ENCODE peak calls at places on chromosome 14, in four cellular contexts. Z, O, E and D are unnamed samples.
A peak's percentile ranks its signal among the peaks of the same experiment; 100 is the strongest.

GRCh38 chr14:49512571-49512970 is 73.6 kb downstream of the RPS29 start:
- DNase-seq in E (no peak), Z (no peak), O (no peak), D (no peak)

GRCh38 chr14:96119947-96120346 is 80.8 kb downstream of the C14orf132 start:
- DNase-seq in O (no peak), Z (no peak), E (no peak), D (no peak)

GRCh38 chr14:32938719-32939253 is at the start of gene NPAS3:
- DNase-seq in E (no peak), O (peak; percentile 26), Z (no peak), D (peak; percentile 42)

GRCh38 chr14:90820958-90821357 is 4.7 kb upstream of the TTC7B start:
- DNase-seq in Z (no peak), E (peak; percentile 59), O (peak; percentile 77), D (no peak)

GRCh38 chr14:75271514-75271913 is 7.1 kb upstream of the FOS start:
- DNase-seq in O (no peak), E (no peak), Z (no peak), D (no peak)

GRCh38 chr14:67746927-67747326 is 45.2 kb downstream of the RDH12 start:
- DNase-seq in E (no peak), Z (no peak), O (no peak), D (no peak)

GRCh38 chr14:21042918-21043317 is 756 bp downstream of the RNASE7 start:
- DNase-seq in E (no peak), O (peak; percentile 47), Z (no peak), D (peak; percentile 51)

GRCh38 chr14:21997300-21997699 is 323.7 kb upstream of the OR4E1 start:
- DNase-seq in O (peak; percentile 35), E (no peak), Z (no peak), D (no peak)

GRCh38 chr14:50023671-50024490 is 92.5 kb downstream of the VCPKMT start:
- DNase-seq in O (peak; percentile 88), E (no peak), Z (no peak), D (no peak)

GRCh38 chr14:68576496-68577244 is 216.2 kb downstream of the ZFP36L1 start:
- DNase-seq in E (no peak), O (peak; percentile 89), Z (no peak), D (no peak)

GRCh38 chr14:94630396-94630795 is 18.2 kb downstream of the SERPINA3 start:
- DNase-seq in E (no peak), Z (no peak), O (no peak), D (no peak)

GRCh38 chr14:92496458-92496857 is 17.1 kb upstream of the RIN3 start:
- DNase-seq in O (no peak), Z (no peak), E (no peak), D (no peak)

GRCh38 chr14:61537567-61538463 is 157.5 kb upstream of the HIF1A start:
- DNase-seq in Z (no peak), E (no peak), O (peak; percentile 99), D (no peak)

GRCh38 chr14:70315942-70316341 is 43.5 kb downstream of the COX16 start:
- DNase-seq in E (no peak), O (no peak), Z (no peak), D (no peak)

GRCh38 chr14:69574954-69575295 is 254 bp upstream of the CCDC177 start:
- DNase-seq in Z (no peak), O (no peak), E (no peak), D (no peak)